ENCODE peak calls at places on chromosomes 2 and 18, in four cellular contexts. G, V, Y and D are unnamed samples.

GRCh38 chr2:151280276-151280675 is 9.2 kb downstream of the NMI start:
- DNase-seq in V (no peak), G (no peak), Y (no peak), D (no peak)

GRCh38 chr18:68991281-68991680 is 193.4 kb downstream of the CCDC102B start:
- DNase-seq in G (no peak), Y (no peak), V (no peak), D (no peak)

GRCh38 chr2:232329716-232330067 is 48.9 kb upstream of the ALPP start:
- DNase-seq in Y (no peak), G (no peak), V (no peak), D (no peak)

GRCh38 chr2:174012347-174013309 is 47.5 kb upstream of the SP3 start:
- DNase-seq in Y (no peak), V (peak), G (no peak), D (no peak)

GRCh38 chr2:190996338-190996946 is 17.5 kb downstream of the STAT1 start:
- DNase-seq in V (peak), Y (peak), G (peak), D (peak)

GRCh38 chr2:200065477-200065876 is 110.1 kb downstream of the MAIP1 start:
- DNase-seq in V (no peak), Y (no peak), G (no peak), D (no peak)

GRCh38 chr2:197310940-197311485 is 433 bp upstream of the ANKRD44 start:
- DNase-seq in G (no peak), Y (no peak), V (no peak), D (no peak)

GRCh38 chr2:239735131-239735828 is 289.9 kb downstream of the NDUFA10 start:
- DNase-seq in Y (peak), G (peak), V (no peak), D (no peak)

GRCh38 chr2:12742891-12743290 is 26.2 kb downstream of the TRIB2 start:
- DNase-seq in V (no peak), G (no peak), Y (no peak), D (no peak)

GRCh38 chr2:94986392-94986963 is 39.0 kb upstream of the MAL start:
- DNase-seq in V (peak), G (peak), Y (peak), D (peak)

GRCh38 chr2:6728156-6728555 is 137.6 kb downstream of the CMPK2 start:
- DNase-seq in G (no peak), V (no peak), Y (no peak), D (no peak)

GRCh38 chr2:217934321-217935131 is 68.3 kb downstream of the TNS1 start:
- DNase-seq in V (no peak), Y (no peak), G (no peak), D (peak)

GRCh38 chr18:46395795-46396194 is 261.2 kb downstream of the LOXHD1 start:
- DNase-seq in Y (no peak), G (no peak), V (no peak), D (no peak)

GRCh38 chr2:9714630-9715214 is 83.9 kb upstream of the YWHAQ start:
- DNase-seq in V (no peak), Y (no peak), G (peak), D (no peak)

GRCh38 chr2:94874277-94874997 is 3.2 kb downstream of the TEKT4 start:
- DNase-seq in Y (peak), V (peak), G (peak), D (peak)

GRCh38 chr2:77268626-77269025 is 253.6 kb downstream of the LRRTM4 start:
- DNase-seq in V (no peak), G (no peak), Y (no peak), D (no peak)

GRCh38 chr2:176496756-176497155 is 227.5 kb downstream of the MTX2 start:
- DNase-seq in Y (no peak), V (no peak), G (no peak), D (no peak)

GRCh38 chr2:148817210-148817708 is 57.8 kb upstream of the KIF5C start:
- DNase-seq in Y (no peak), G (no peak), V (peak), D (no peak)

GRCh38 chr2:22850310-22850709 is 534.7 kb upstream of the KLHL29 start:
- DNase-seq in V (no peak), G (no peak), Y (no peak), D (no peak)

GRCh38 chr2:39119732-39120520 is 925 bp downstream of the SOS1 start:
- DNase-seq in Y (peak), G (peak), V (peak), D (peak)

GRCh38 chr2:85527787-85528186 is 11.2 kb upstream of the MAT2A start:
- DNase-seq in V (no peak), G (no peak), Y (no peak), D (no peak)

GRCh38 chr2:174681983-174682577 is 82.2 kb downstream of the CHRNA1 start:
- DNase-seq in Y (no peak), V (peak), G (no peak), D (peak)

GRCh38 chr18:76688724-76689472 is 133.5 kb upstream of the ZNF236 start:
- DNase-seq in Y (no peak), V (no peak), G (no peak), D (no peak)

GRCh38 chr18:76689646-76690264 is 132.6 kb upstream of the ZNF236 start:
- DNase-seq in Y (no peak), G (no peak), V (no peak), D (no peak)

GRCh38 chr18:76687271-76688006 is 134.9 kb upstream of the ZNF236 start:
- DNase-seq in G (no peak), Y (no peak), V (no peak), D (no peak)

GRCh38 chr18:76686737-76687231 is 135.6 kb upstream of the ZNF236 start:
- DNase-seq in G (no peak), V (peak), Y (peak), D (peak)

GRCh38 chr18:76691800-76692199 is 130.6 kb upstream of the ZNF236 start:
- DNase-seq in G (no peak), Y (no peak), V (no peak), D (no peak)
- TF ChIP-seq MAFK in G (no peak), Y (no peak), V (no peak), D (no peak)

GRCh38 chr2:234730066-234730640 is 221.7 kb upstream of the SH3BP4 start:
- DNase-seq in G (no peak), V (no peak), Y (no peak), D (no peak)
- TF ChIP-seq HDAC2 in G (no peak), V (no peak), Y (no peak), D (no peak)

DNA sequence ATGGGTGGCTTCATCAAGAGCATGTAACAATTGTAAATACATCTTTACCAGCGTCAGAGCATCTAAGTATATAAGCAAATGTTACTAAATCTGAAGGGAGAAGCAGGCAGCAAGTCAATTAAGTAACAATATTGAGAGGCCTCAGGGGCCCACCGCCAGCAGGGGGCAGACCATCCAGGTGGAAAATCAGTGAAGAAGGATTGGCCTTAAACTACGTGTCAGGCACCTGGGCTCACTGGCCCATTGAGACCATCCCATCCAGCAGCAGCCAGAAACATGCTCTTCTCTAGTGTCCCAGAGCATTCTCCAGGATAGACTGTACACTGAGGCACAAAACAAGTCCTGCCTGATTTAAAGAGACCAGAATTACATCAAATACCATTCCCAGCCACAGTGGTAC is 96.2 kb upstream of the SNTG2 start:
- DNase-seq in G (peak), V (peak), Y (peak), D (peak)
- H3K4me2 ChIP-seq in G (no peak), V (no peak), Y (no peak), D (no peak)

GRCh38 chr2:45871541-45871940 is 220.1 kb downstream of the PRKCE start:
- DNase-seq in V (no peak), G (no peak), Y (no peak), D (no peak)

GRCh38 chr2:45874324-45874723 is 222.8 kb downstream of the PRKCE start:
- DNase-seq in V (no peak), Y (no peak), G (no peak), D (no peak)

GRCh38 chr2:45869165-45869501 is 217.7 kb downstream of the PRKCE start:
- DNase-seq in V (no peak), G (no peak), Y (no peak), D (no peak)

GRCh38 chr2:45871025-45871424 is 219.6 kb downstream of the PRKCE start:
- DNase-seq in G (no peak), Y (no peak), V (no peak), D (no peak)

DNA sequence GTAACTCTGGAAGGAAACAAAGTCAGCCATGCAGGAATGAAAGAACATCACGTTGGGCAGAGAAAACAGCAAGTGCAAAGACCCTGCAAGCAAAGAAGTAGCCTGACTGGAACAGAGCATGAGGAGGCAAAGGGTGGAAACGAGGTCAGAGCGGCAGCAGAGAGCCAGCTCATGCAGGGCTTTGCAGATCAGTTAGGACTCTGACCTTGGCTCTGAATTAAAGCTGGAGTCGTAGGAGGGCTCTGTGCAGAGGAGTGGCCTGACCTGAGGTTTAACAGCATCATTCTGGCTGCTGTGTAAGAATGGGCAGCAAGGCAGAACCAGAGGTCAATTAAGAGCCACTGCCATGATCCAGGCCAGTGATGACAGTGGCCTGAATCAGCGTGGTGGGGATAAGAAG is 220.7 kb downstream of the PRKCE start:
- DNase-seq in V (no peak), Y (no peak), G (no peak), D (no peak)
- TF ChIP-seq MAFK in V (no peak), Y (no peak), G (no peak), D (no peak)

DNA sequence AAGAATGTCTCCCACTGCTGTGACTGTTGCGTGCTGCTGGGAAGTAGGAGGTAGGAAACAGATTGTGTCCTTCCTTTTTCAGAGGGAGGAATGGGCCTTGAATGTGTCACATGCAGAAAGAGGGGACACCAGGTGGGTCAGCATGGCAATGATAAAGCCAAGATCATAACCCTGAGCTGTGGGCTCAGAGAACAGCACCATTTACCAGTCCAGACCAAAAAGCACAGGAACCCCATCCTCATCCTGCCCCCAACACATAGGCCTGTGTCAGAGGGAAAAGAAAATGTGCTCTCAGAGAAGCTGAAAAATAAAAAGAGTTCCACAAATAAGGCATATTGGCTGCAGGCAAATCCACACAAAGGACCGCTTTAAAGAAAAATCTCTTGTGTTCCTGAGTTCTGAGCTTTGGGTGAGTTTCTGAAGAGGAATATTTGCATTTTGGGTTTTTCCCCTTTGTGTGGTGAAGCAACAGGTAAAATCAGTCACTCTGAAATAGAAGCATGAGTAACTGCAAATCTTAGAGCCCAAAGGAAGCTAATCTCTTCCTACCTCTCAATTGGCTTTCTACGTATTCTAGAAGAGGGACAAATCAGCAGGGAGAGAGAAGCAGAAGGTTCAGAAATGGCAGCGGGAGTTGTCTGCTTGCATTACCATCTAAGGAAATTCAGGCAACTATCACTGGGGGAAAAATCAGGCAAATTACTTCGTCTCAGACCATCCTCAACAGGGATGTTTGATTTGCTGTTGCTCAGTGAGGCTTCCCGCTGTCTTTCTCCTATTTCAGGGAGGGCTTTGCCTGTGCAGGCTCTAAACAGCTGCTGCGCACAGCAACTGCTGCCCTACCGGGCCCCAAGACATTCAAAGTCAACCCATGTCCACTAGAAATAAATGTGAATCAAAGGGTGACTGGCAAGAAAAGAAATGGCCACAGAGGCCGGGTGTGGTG is 106.8 kb downstream of the BCL11A start:
- DNase-seq in G (no peak), Y (no peak), V (no peak), D (no peak)
- TF ChIP-seq HDAC2 in G (no peak), Y (no peak), V (no peak), D (no peak)

DNA sequence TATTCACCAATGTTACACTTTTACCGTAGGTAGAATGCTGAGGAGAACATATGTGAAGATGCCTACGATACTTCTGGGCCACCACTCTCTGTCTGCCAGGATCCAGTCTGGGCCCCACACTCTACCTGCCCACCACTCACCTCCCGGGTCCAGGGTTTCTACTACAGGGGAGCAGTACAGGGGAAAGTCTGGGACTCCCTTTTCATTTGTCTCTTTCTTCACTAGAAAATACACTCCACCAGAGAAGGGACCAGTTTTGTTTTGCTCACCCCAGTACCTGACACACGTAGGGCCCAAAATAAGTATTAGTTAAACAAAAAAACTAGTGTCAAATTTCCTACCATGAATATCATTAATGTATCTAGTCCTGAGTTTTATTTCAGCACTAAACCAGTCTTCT is 21.1 kb downstream of the KANSL3 start:
- DNase-seq in V (no peak), G (no peak), Y (no peak), D (no peak)
- H3K4me2 ChIP-seq in V (no peak), G (no peak), Y (no peak), D (no peak)

DNA sequence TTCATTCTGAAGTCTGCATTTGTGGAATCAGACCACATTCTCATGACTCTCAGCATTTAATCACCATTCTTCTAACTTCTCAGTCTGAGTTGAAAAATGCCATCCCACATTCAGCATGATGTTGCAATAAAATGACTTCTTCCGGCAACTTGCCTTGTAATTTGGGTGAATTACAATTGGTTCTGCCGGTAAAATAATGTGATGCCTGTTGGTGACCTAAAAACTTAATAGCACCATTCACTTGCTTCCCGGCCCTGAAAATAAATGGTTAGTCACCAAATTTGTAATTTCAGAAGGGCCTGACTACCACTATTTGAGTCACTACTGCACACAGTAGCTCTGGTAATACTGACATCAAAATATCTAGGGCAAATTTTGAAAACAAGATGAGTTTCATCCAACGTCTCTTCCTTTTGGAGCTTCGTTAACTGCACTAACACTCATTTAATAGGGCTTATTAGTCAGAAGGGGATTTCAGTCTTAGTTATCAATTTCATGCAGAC is 637.1 kb upstream of the CHAC2 start:
- DNase-seq in Y (no peak), V (no peak), G (no peak), D (no peak)
- TF ChIP-seq MAFK in Y (no peak), V (no peak), G (no peak), D (no peak)

GRCh38 chr2:133286326-133286922 is 281.8 kb downstream of the NCKAP5 start:
- DNase-seq in V (no peak), Y (no peak), G (no peak), D (no peak)
- TF ChIP-seq HDAC2 in V (no peak), Y (no peak), G (no peak), D (no peak)

GRCh38 chr2:72222829-72223564 is 75.3 kb upstream of the CYP26B1 start:
- DNase-seq in Y (no peak), V (no peak), G (no peak), D (no peak)
- H3K4me2 ChIP-seq in Y (no peak), V (no peak), G (no peak), D (peak)